ENCODE peak calls at places on chromosomes 6 and 20, in ten cellular contexts. Q, F, I, S, D, E, N, B, W and P are unnamed samples.
A peak's percentile ranks its signal among the peaks of the same experiment; 100 is the strongest.

GRCh38 chr6:14682821-14683220 is 563.0 kb upstream of the JARID2 start:
- DNase-seq in W (no peak), E (no peak), N (no peak), D (peak; percentile 38), I (no peak), Q (no peak), B (no peak), F (no peak), S (no peak), P (no peak)

GRCh38 chr6:107622269-107622668 is 132.4 kb downstream of the SOBP start:
- DNase-seq in N (no peak), W (no peak), I (no peak), D (no peak), Q (no peak), E (no peak), B (no peak), F (no peak), S (no peak), P (no peak)

GRCh38 chr6:161890133-161890833 is 616.4 kb upstream of the AGPAT4 start:
- DNase-seq in Q (peak; percentile 17), N (no peak), I (no peak), S (no peak), W (no peak), B (no peak), E (no peak), D (no peak), F (no peak), P (peak; percentile 7)

GRCh38 chr6:16440656-16441212 is 202.3 kb downstream of the GMPR start:
- DNase-seq in F (no peak), D (peak; percentile 3), I (no peak), W (no peak), B (no peak), E (no peak), S (no peak), N (no peak), Q (no peak), P (no peak)

GRCh38 chr6:154528286-154528915 is 17.9 kb upstream of the CNKSR3 start:
- DNase-seq in Q (no peak), D (no peak), E (no peak), W (no peak), S (no peak), I (no peak), B (no peak), F (no peak), N (no peak), P (no peak)

GRCh38 chr6:89050155-89050554 is 30.4 kb upstream of the PNRC1 start:
- DNase-seq in E (no peak), F (no peak), B (no peak), I (peak; percentile 30), W (no peak), S (peak; percentile 33), Q (no peak), N (no peak), D (no peak), P (no peak)

GRCh38 chr20:24769878-24770627 is 179.0 kb upstream of the CST7 start:
- DNase-seq in B (no peak), F (no peak), N (no peak), E (no peak), D (no peak), Q (no peak), S (no peak), I (no peak), W (no peak), P (no peak)

GRCh38 chr20:52049001-52049731 is 142.4 kb downstream of the ZFP64 start:
- DNase-seq in B (no peak), S (no peak), W (no peak), D (no peak), F (no peak), I (no peak), E (peak; percentile 5), N (no peak), Q (no peak), P (peak; percentile 27)

GRCh38 chr6:160300076-160300695 is 41.6 kb upstream of the SLC22A2 start:
- DNase-seq in N (no peak), I (peak; percentile 53), E (no peak), F (no peak), S (no peak), Q (no peak), W (no peak), B (no peak), D (peak; percentile 80), P (no peak)

GRCh38 chr6:168949876-168950499 is 303.7 kb downstream of the THBS2 start:
- DNase-seq in W (no peak), S (no peak), F (no peak), B (no peak), E (no peak), N (no peak), D (no peak), I (no peak), Q (no peak), P (no peak)

GRCh38 chr6:1831030-1831429 is 221.3 kb downstream of the FOXC1 start:
- DNase-seq in S (no peak), F (no peak), D (no peak), N (no peak), B (no peak), I (no peak), E (no peak), W (no peak), Q (no peak), P (no peak)

GRCh38 chr20:62233684-62234083 is 4.6 kb upstream of the OSBPL2 start:
- DNase-seq in Q (no peak), S (no peak), D (no peak), W (no peak), B (peak; percentile 24), I (no peak), N (no peak), E (no peak), F (no peak), P (no peak)

GRCh38 chr6:30707281-30707850 is 9.7 kb downstream of the MDC1 start:
- DNase-seq in D (no peak), N (no peak), Q (no peak), E (no peak), I (peak; percentile 47), F (peak; percentile 92), S (no peak), B (no peak), W (no peak), P (no peak)

GRCh38 chr6:47481806-47482205 is 4.2 kb downstream of the CD2AP start:
- DNase-seq in W (no peak), N (no peak), D (no peak), E (no peak), Q (no peak), S (no peak), F (no peak), I (no peak), B (no peak), P (no peak)

GRCh38 chr6:158854214-158855101 is 35.3 kb upstream of the EZR start:
- DNase-seq in N (peak; percentile 16), F (no peak), E (no peak), W (no peak), Q (no peak), B (peak; percentile 57), S (no peak), D (peak; percentile 65), I (no peak), P (no peak)

GRCh38 chr6:125193208-125193607 is 39.6 kb downstream of the TPD52L1 start:
- DNase-seq in F (no peak), S (no peak), N (no peak), W (no peak), E (no peak), D (peak; percentile 4), I (peak; percentile 32), B (no peak), Q (no peak), P (no peak)

GRCh38 chr6:128560966-128561365 is 40.6 kb upstream of the PTPRK start:
- DNase-seq in F (no peak), N (no peak), D (no peak), W (no peak), Q (no peak), B (no peak), E (no peak), I (no peak), S (no peak), P (no peak)

GRCh38 chr6:170062209-170062903 is 228.5 kb downstream of the DLL1 start:
- DNase-seq in D (no peak), E (no peak), N (no peak), W (no peak), F (no peak), I (no peak), B (no peak), Q (no peak), S (no peak), P (no peak)

GRCh38 chr6:35782424-35782823 is 1.6 kb downstream of the CLPSL1 start:
- DNase-seq in D (no peak), F (no peak), Q (no peak), W (no peak), S (no peak), I (no peak), B (no peak), E (no peak), N (no peak), P (no peak)

GRCh38 chr6:56789879-56790278 is 147.2 kb upstream of the DST start:
- DNase-seq in Q (no peak), S (no peak), D (no peak), B (no peak), W (no peak), E (no peak), I (no peak), N (no peak), F (no peak), P (peak; percentile 29)

GRCh38 chr6:52691718-52692117 is 20.8 kb downstream of the TMEM14A start:
- DNase-seq in E (no peak), I (no peak), N (no peak), F (no peak), S (no peak), B (no peak), W (no peak), D (no peak), Q (no peak), P (no peak)

GRCh38 chr20:58210398-58210747 is 18.1 kb downstream of the ANKRD60 start:
- DNase-seq in D (no peak), I (no peak), N (no peak), B (no peak), S (no peak), E (no peak), W (no peak), Q (no peak), F (no peak), P (no peak)

GRCh38 chr20:61662226-61662945 is 403.3 kb downstream of the TAF4 start:
- DNase-seq in S (no peak), B (no peak), W (no peak), E (peak; percentile 11), F (no peak), N (no peak), Q (no peak), I (no peak), D (no peak), P (no peak)

GRCh38 chr6:169495601-169496000 is 206.2 kb downstream of the WDR27 start:
- DNase-seq in E (no peak), F (no peak), D (no peak), Q (no peak), N (no peak), I (no peak), B (no peak), S (no peak), W (no peak), P (no peak)

GRCh38 chr6:25882066-25882496 is 8.0 kb upstream of the SLC17A3 start:
- DNase-seq in D (peak; percentile 65), E (no peak), B (no peak), I (peak; percentile 77), F (no peak), N (peak; percentile 33), S (peak; percentile 17), W (peak; percentile 30), Q (no peak), P (no peak)

GRCh38 chr6:82178084-82178758 is 69.3 kb downstream of the IBTK start:
- DNase-seq in F (peak; percentile 2), W (no peak), D (peak; percentile 11), Q (no peak), B (peak; percentile 17), S (peak; percentile 4), I (peak; percentile 13), E (no peak), N (no peak), P (peak; percentile 41)

GRCh38 chr20:10550204-10551118 is 115.4 kb downstream of the SLX4IP start:
- DNase-seq in E (no peak), F (no peak), Q (no peak), W (no peak), N (no peak), B (peak; percentile 63), I (no peak), D (no peak), S (no peak), P (no peak)

GRCh38 chr6:56399672-56400263 is 152.4 kb upstream of the COL21A1 start:
- DNase-seq in I (peak; percentile 69), W (no peak), F (no peak), E (no peak), S (no peak), B (no peak), Q (no peak), D (peak; percentile 82), N (no peak), P (no peak)